ENCODE peak calls at places on chromosome 11, in six cellular contexts. N is fibroblast of pulmonary artery, B is GM12865, X is fibroblast of mammary gland, Q is neural progenitor cell, H is A549. Z is an unnamed sample.

GRCh38 chr11:57493507-57494503 is 21.7 kb downstream of the SLC43A1 start:
- DNase-seq in N (peak), B (peak), X (no peak), Q (peak), H (no peak), Z (no peak)

GRCh38 chr11:44684886-44685285 is 41.9 kb upstream of the TSPAN18 start:
- DNase-seq in N (no peak), B (no peak), X (no peak), Q (peak), H (no peak), Z (no peak)

GRCh38 chr11:75719089-75719638 is 1.5 kb downstream of the MOGAT2 start:
- DNase-seq in N (no peak), B (peak), X (no peak), Q (peak), H (no peak), Z (no peak)

GRCh38 chr11:6405039-6405667 is 13.7 kb downstream of the APBB1 start:
- DNase-seq in N (peak), B (no peak), X (no peak), Q (peak), H (no peak), Z (no peak)

GRCh38 chr11:56923116-56923515 is 65.6 kb upstream of the OR5AK2 start:
- DNase-seq in N (no peak), B (no peak), X (no peak), Q (no peak), H (no peak), Z (no peak)

GRCh38 chr11:23574149-23574548 is 713.9 kb upstream of the CCDC179 start:
- DNase-seq in N (no peak), B (no peak), X (no peak), Q (no peak), H (no peak), Z (no peak)

GRCh38 chr11:66218846-66219620 is 49.4 kb upstream of the RAB1B start:
- DNase-seq in N (no peak), B (no peak), X (no peak), Q (no peak), H (no peak), Z (no peak)

GRCh38 chr11:132886335-132886734 is 646.0 kb downstream of the OPCML start:
- DNase-seq in N (peak), B (no peak), X (no peak), Q (no peak), H (no peak), Z (no peak)

GRCh38 chr11:118846181-118846946 is 37.3 kb upstream of the CXCR5 start:
- DNase-seq in N (no peak), B (no peak), X (no peak), Q (peak), H (no peak), Z (no peak)

GRCh38 chr11:3950996-3951662 is 95.7 kb downstream of the STIM1 start:
- DNase-seq in N (peak), B (no peak), X (peak), Q (peak), H (no peak), Z (peak)

GRCh38 chr11:22976146-22976545 is 115.9 kb upstream of the CCDC179 start:
- DNase-seq in N (peak), B (no peak), X (peak), Q (no peak), H (no peak), Z (no peak)

GRCh38 chr11:95242202-95242989 is 11.4 kb upstream of the SESN3 start:
- DNase-seq in N (no peak), B (peak), X (no peak), Q (no peak), H (no peak), Z (no peak)
- H3K4me3 ChIP-seq in N (no peak), B (no peak), X (no peak), Q (no peak), H (no peak), Z (no peak)

GRCh38 chr11:126993599-126993998 is 7.0 kb downstream of the KIRREL3 start:
- DNase-seq in N (no peak), B (no peak), X (no peak), Q (no peak), H (no peak), Z (no peak)
- TF ChIP-seq CTCF in N (no peak), B (no peak), X (no peak), Q (no peak), H (no peak), Z (no peak)

DNA sequence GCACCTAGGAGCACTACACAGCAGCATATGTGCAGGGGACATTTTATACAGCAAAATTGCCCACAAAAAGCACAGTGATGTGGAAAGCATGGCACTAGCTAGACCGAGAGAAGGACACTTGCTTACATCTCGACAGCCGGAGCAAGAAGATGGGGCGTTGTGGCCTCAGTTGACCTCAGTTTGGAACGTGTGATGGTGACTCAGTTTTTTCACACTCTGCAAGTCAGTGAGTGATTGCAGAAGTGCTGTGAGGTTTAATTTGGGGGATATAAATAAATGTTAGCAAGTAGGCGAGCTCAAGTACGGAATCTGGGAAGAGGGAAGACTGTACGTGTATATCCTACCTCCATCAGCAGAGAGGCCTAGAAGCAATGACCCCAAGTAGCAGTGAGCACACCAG is 23.3 kb downstream of the LRP5 start:
- DNase-seq in N (no peak), B (no peak), X (no peak), Q (no peak), H (no peak), Z (no peak)
- H3K4me3 ChIP-seq in N (no peak), B (no peak), X (no peak), Q (no peak), H (no peak), Z (no peak)

GRCh38 chr11:13462928-13463778 is at the start of gene BTBD10:
- DNase-seq in N (peak), B (peak), X (peak), Q (peak), H (peak), Z (peak)

GRCh38 chr11:13465909-13466371 is 2.9 kb upstream of the BTBD10 start:
- DNase-seq in N (peak), B (peak), X (peak), Q (no peak), H (peak), Z (peak)

GRCh38 chr11:13463779-13464290 is 813 bp upstream of the BTBD10 start:
- DNase-seq in N (no peak), B (no peak), X (peak), Q (peak), H (peak), Z (no peak)

GRCh38 chr11:13461291-13461690 is 1.7 kb downstream of the BTBD10 start:
- DNase-seq in N (no peak), B (no peak), X (no peak), Q (no peak), H (no peak), Z (no peak)

DNA sequence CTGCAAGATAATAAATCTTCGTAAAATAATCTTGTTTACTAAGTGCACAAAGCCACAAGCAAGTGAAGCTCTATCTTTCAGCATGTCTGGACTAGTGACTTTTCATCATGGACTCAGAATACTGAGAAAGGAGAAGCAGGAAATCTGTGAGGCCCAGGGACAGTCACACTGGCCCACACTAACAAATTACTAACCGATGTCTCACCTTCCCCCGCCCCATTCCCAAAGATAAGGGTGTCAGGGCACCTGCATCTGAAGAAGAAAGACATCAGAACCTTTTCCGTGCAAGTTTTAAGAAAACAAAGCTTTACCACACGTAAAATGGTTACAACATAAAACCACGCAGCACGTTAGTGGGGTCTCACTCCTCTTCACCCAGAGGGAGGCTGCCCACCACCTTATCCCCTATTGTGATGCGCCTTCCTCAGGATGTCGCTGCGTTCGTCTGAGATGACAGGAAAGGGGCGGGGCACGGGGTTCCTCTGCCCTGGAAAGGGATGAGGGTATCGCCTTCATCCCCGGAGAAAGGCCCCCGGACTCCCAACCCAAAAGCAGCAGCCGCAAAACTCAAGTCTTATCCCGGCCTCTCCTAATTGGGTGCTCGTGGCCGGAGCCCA is 603 bp downstream of the BTBD10 start:
- DNase-seq in N (peak), B (peak), X (peak), Q (peak), H (peak), Z (peak)
- TF ChIP-seq CTCF in N (no peak), B (no peak), X (no peak), Q (peak), H (no peak), Z (no peak)